ENCODE peak calls at places on chromosomes 4 and X, in nine cellular contexts. F is DMS153; X is activated CD8-positive, alpha-beta T cell treated with anti-CD3 and anti-CD28 coated beads for 36 hours; I is Right ventricle myocardium superior; B is D341Med; L is GM18507; D is skeletal muscle cell; U is ureter; Q is astrocyte of the hippocampus. M is an unnamed sample.

GRCh38 chr4:128653514-128654420 is 155.7 kb upstream of the JADE1 start:
- DNase-seq in Q (no peak), I (peak), F (no peak), L (no peak), D (peak), B (no peak), U (peak), X (no peak), M (no peak)

GRCh38 chr4:119286377-119287002 is 35.4 kb downstream of the FABP2 start:
- DNase-seq in X (peak), I (no peak), L (no peak), F (no peak), D (peak), U (no peak), B (peak), Q (peak), M (peak)

GRCh38 chrX:154313147-154313546 is 17.6 kb downstream of the TKTL1 start:
- DNase-seq in L (no peak), Q (no peak), D (no peak), I (no peak), U (no peak), X (peak), F (no peak), B (no peak), M (no peak)

GRCh38 chrX:130091976-130092522 is 18.2 kb downstream of the ELF4 start:
- DNase-seq in D (no peak), X (peak), F (peak), U (peak), Q (no peak), L (no peak), B (no peak), I (peak), M (no peak)

GRCh38 chrX:48751343-48751742 is 10.2 kb upstream of the GLOD5 start:
- DNase-seq in U (no peak), L (no peak), D (no peak), Q (no peak), I (no peak), X (peak), B (no peak), F (no peak), M (no peak)

GRCh38 chr4:153747406-153747805 is 12.4 kb downstream of the RNF175 start:
- DNase-seq in I (no peak), L (no peak), U (no peak), D (no peak), Q (no peak), B (no peak), F (no peak), X (no peak), M (no peak)

GRCh38 chr4:110512901-110513300 is 36.9 kb downstream of the ENPEP start:
- DNase-seq in B (no peak), I (no peak), Q (no peak), D (no peak), L (no peak), X (no peak), U (no peak), F (no peak), M (no peak)

GRCh38 chr4:170139764-170140163 is 50.0 kb upstream of the AADAT start:
- DNase-seq in B (no peak), I (no peak), D (peak), X (no peak), F (no peak), Q (no peak), L (no peak), U (no peak), M (no peak)

GRCh38 chrX:19177710-19178109 is 55.4 kb upstream of the ADGRG2 start:
- DNase-seq in B (no peak), D (no peak), F (no peak), X (no peak), U (no peak), I (no peak), Q (no peak), L (no peak), M (peak)

GRCh38 chrX:68506649-68507048 is 7.8 kb downstream of the YIPF6 start:
- DNase-seq in X (no peak), Q (no peak), L (no peak), I (no peak), F (no peak), D (no peak), B (no peak), U (no peak), M (no peak)

GRCh38 chr4:76987685-76988084 is 38.1 kb downstream of the SEPTIN11 start:
- DNase-seq in L (no peak), X (no peak), F (no peak), D (peak), Q (no peak), U (no peak), B (no peak), I (no peak), M (no peak)

GRCh38 chr4:996994-997374 is 3.8 kb upstream of the SLC26A1 start:
- DNase-seq in F (no peak), U (no peak), X (no peak), L (no peak), D (no peak), B (no peak), Q (no peak), I (no peak), M (no peak)

GRCh38 chrX:146615807-146616206 is 193.8 kb upstream of the CXorf51B start:
- DNase-seq in B (no peak), U (no peak), F (peak), L (no peak), Q (no peak), D (no peak), I (no peak), X (no peak), M (no peak)

GRCh38 chr4:97300561-97300960 is 842.7 kb downstream of the STPG2 start:
- DNase-seq in B (no peak), U (no peak), Q (no peak), L (no peak), X (no peak), D (no peak), I (no peak), F (no peak), M (no peak)

GRCh38 chrX:153781428-153782047 is 697 bp downstream of the SRPK3 start:
- DNase-seq in L (no peak), D (no peak), Q (no peak), B (no peak), F (peak), I (peak), X (no peak), U (no peak), M (no peak)

GRCh38 chr4:3377557-3377956 is 64.2 kb upstream of the HGFAC start:
- DNase-seq in F (no peak), U (no peak), I (no peak), B (no peak), D (no peak), Q (no peak), X (no peak), L (no peak), M (no peak)

GRCh38 chrX:31483336-31483735 is 411.5 kb upstream of the FTHL17 start:
- DNase-seq in D (peak), I (no peak), X (no peak), F (no peak), U (no peak), Q (peak), L (no peak), B (no peak), M (no peak)

GRCh38 chrX:147180886-147181285 is 366.3 kb upstream of the CXorf51A start:
- DNase-seq in Q (no peak), D (no peak), L (no peak), U (no peak), I (no peak), B (no peak), X (no peak), F (no peak), M (no peak)

GRCh38 chr4:105979506-105979905 is 84.2 kb downstream of the NPNT start:
- DNase-seq in U (no peak), D (no peak), I (no peak), L (no peak), F (no peak), Q (no peak), B (no peak), X (no peak), M (no peak)

GRCh38 chr4:98416844-98417243 is 155.7 kb downstream of the RAP1GDS1 start:
- DNase-seq in B (no peak), F (no peak), X (no peak), D (no peak), L (no peak), U (no peak), I (no peak), Q (no peak), M (no peak)

GRCh38 chr4:151361966-151362365 is 36.6 kb upstream of the SH3D19 start:
- DNase-seq in U (no peak), B (no peak), X (no peak), F (no peak), L (no peak), Q (no peak), I (no peak), D (no peak), M (no peak)

GRCh38 chr4:4608214-4608537 is 66.3 kb upstream of the STX18 start:
- DNase-seq in X (no peak), Q (no peak), D (no peak), L (no peak), B (no peak), I (no peak), F (no peak), U (no peak), M (no peak)

GRCh38 chrX:70755850-70756249 is 152.7 kb downstream of the TEX11 start:
- DNase-seq in Q (no peak), L (no peak), U (no peak), B (no peak), I (no peak), F (no peak), D (no peak), X (peak), M (no peak)